ENCODE peak calls at places on chromosomes 3 and 15, in ten cellular contexts. W, E, R, T, N, H, L, Q, Z and I are unnamed samples.
A peak's percentile ranks its signal among the peaks of the same experiment; 100 is the strongest.

GRCh38 chr3:87796137-87796899 is 262.5 kb downstream of the CGGBP1 start:
- DNase-seq in Q (no peak), Z (no peak), H (no peak), N (no peak), L (no peak), R (no peak), W (no peak), T (no peak), E (no peak), I (no peak)

GRCh38 chr3:48935530-48935929 is 16.9 kb downstream of the ARIH2 start:
- DNase-seq in H (no peak), W (no peak), Q (no peak), N (no peak), T (no peak), R (no peak), Z (no peak), E (no peak), L (no peak), I (no peak)

GRCh38 chr3:20561166-20561565 is 375.2 kb upstream of the SGO1 start:
- DNase-seq in N (no peak), Q (no peak), L (no peak), R (no peak), E (no peak), T (no peak), W (no peak), Z (no peak), H (no peak), I (no peak)

GRCh38 chr15:59751552-59752413 is 62.7 kb upstream of the BNIP2 start:
- DNase-seq in R (no peak), E (no peak), H (no peak), T (peak; percentile 22), W (no peak), N (no peak), L (peak; percentile 41), Z (peak; percentile 3), Q (no peak), I (no peak)

GRCh38 chr3:42369304-42369703 is 41.1 kb downstream of the LYZL4 start:
- DNase-seq in W (no peak), Q (no peak), R (no peak), N (no peak), E (no peak), Z (no peak), T (peak; percentile 50), L (no peak), H (peak; percentile 32), I (no peak)

GRCh38 chr3:150177673-150178378 is 207.1 kb upstream of the PFN2 start:
- DNase-seq in Z (peak; percentile 43), R (no peak), W (no peak), H (peak; percentile 74), Q (no peak), E (no peak), L (peak; percentile 69), T (no peak), N (no peak), I (no peak)

GRCh38 chr3:87706176-87706575 is 352.6 kb downstream of the CGGBP1 start:
- DNase-seq in N (no peak), R (no peak), L (peak; percentile 44), Z (no peak), E (no peak), T (no peak), W (no peak), H (no peak), Q (no peak), I (no peak)

GRCh38 chr15:82197734-82198594 is 64.6 kb downstream of the EFL1 start:
- DNase-seq in Q (peak; percentile 79), T (peak; percentile 75), N (peak; percentile 39), E (peak; percentile 81), R (peak; percentile 67), L (peak; percentile 48), W (peak; percentile 77), Z (peak; percentile 82), H (peak; percentile 69), I (peak; percentile 38)

GRCh38 chr3:122918576-122919290 is 108.8 kb downstream of the SEMA5B start:
- DNase-seq in R (no peak), L (no peak), H (no peak), W (no peak), N (no peak), Q (no peak), Z (peak; percentile 15), T (no peak), E (no peak), I (no peak)

GRCh38 chr3:13132281-13132680 is 59.1 kb upstream of the IQSEC1 start:
- DNase-seq in R (no peak), N (no peak), Z (no peak), T (no peak), H (no peak), E (no peak), L (no peak), W (no peak), Q (no peak), I (no peak)

GRCh38 chr3:5339967-5340535 is 152.5 kb downstream of the EDEM1 start:
- DNase-seq in Z (no peak), W (no peak), H (no peak), N (no peak), Q (no peak), E (no peak), R (no peak), T (no peak), L (no peak), I (no peak)

GRCh38 chr15:71572452-71573053 is 237.8 kb upstream of the NR2E3 start:
- DNase-seq in Q (peak; percentile 11), H (peak; percentile 29), L (peak; percentile 77), Z (peak; percentile 23), R (no peak), W (no peak), E (no peak), T (no peak), N (no peak), I (no peak)
- TF ChIP-seq CTCF in Q (no peak), H (peak; percentile 21), L (peak; percentile 64), Z (peak; percentile 28), R (no peak), W (no peak), E (no peak), T (no peak), N (no peak), I (no peak)

GRCh38 chr15:42384597-42384996 is 25.3 kb downstream of the CAPN3 start:
- DNase-seq in Z (no peak), N (no peak), W (no peak), E (no peak), H (no peak), T (no peak), Q (no peak), L (no peak), R (no peak), I (no peak)

GRCh38 chr15:42387603-42388002 is 28.3 kb downstream of the CAPN3 start:
- DNase-seq in W (no peak), L (no peak), R (peak; percentile 14), T (no peak), N (no peak), H (no peak), Q (no peak), Z (no peak), E (no peak), I (no peak)

GRCh38 chr15:42385980-42386695 is 26.8 kb downstream of the CAPN3 start:
- DNase-seq in W (no peak), Q (peak; percentile 13), T (no peak), Z (no peak), E (no peak), N (no peak), L (no peak), H (no peak), R (peak; percentile 27), I (no peak)

DNA sequence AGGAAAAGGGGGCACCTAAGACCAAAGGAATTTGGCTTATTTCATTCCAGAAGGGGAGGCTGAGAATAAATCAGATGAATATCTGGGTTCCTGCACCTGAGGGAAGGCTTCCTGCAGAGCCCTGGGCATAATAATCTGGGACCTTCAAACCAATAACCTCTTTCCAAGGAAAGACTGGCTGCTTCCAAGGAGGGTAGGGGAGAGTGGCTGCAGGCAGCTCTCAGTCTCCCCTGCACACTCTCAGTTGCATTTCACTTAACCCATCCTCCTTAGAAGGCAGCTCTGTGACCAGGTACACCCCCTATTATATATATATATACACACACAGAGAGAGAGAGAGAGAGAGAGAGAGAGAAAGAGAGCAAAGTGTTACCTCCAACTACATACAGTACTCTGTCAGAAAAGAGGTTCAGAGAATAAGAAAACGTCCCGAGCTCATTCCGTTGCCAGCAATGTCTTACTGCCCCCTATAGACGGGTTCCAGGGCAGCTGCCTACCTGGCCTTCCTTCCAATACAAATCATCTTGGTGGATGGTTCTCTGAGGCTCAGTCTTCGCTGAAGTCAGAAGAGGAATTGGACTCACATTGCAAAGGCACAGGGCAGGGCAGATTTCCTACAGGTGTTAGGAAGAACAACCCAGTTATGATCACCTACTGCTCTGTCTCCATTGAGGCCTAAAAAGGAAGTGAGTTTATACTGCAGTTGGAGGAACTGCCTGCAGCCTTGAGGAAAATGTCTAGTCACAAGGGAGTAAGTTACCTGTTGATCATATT is 26.1 kb downstream of the CAPN3 start:
- DNase-seq in R (peak; percentile 34), T (peak; percentile 59), L (peak; percentile 21), Q (peak; percentile 62), N (no peak), E (peak; percentile 40), W (no peak), Z (peak; percentile 55), H (peak; percentile 43), I (no peak)
- TF ChIP-seq CTCF in R (no peak), T (peak; percentile 66), L (peak; percentile 86), Q (peak; percentile 61), N (peak; percentile 66), E (peak; percentile 70), W (peak; percentile 42), Z (peak; percentile 87), H (peak; percentile 82), I (peak; percentile 64)

DNA sequence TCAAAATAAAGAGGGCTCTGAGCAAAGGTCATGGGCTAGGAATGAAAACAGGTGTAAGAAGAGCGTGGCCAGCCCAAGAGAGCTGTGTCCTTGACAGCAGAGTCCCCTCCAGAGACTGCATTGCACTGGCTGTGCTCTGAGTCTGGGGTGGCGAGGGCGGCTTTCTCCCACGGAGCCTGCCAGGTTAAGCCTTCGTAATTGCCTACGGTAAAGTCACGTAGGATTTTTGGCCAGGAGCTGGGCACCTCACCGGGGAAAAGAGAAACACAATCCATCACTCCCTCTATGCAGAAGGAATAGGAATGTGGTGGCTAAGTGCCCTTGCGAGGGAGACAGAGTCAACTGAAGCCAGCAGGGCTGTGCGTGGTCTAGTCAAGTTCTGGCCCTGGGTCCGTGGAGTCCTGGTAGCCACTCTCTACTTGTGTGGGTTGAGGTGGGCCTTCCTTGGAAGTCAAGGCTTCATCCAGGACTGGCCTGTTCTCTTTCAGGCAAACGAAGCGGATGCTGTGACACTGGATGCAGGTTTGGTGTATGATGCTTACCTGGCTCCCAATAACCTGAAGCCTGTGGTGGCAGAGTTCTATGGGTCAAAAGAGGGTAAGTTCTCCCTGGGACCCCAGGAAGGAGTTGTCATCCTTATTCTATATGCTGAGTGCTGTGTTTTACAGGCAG is 7.0 kb downstream of the TF start:
- DNase-seq in R (no peak), E (no peak), L (no peak), T (no peak), Z (no peak), H (no peak), N (no peak), W (no peak), Q (no peak), I (no peak)
- TF ChIP-seq CTCF in R (no peak), E (no peak), L (no peak), T (no peak), Z (no peak), H (no peak), N (no peak), W (no peak), Q (no peak), I (no peak)

DNA sequence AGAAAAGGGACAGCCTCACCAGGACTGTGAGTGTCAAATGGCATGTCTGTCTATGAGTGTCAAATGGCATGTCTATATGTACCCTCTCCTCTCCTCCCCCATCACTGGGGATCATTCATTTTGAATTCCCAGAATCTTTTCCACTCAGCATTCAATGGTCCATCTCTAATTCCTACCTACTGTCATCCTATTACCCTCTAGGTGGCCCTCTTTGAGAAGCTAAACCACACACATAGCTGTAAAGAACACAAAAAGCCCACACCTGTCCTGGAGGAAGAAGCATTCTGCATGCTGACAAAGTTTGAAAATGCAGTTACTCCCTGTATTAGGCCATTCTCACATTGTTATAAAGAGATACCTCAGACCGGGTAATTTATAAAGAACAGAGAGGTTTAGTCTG is 46.2 kb upstream of the PYDC2 start:
- DNase-seq in L (no peak), E (no peak), Z (no peak), N (no peak), R (no peak), H (no peak), Q (no peak), T (no peak), W (no peak), I (no peak)
- TF ChIP-seq CTCF in L (no peak), E (no peak), Z (no peak), N (no peak), R (no peak), H (no peak), Q (no peak), T (no peak), W (no peak), I (no peak)